ENCODE peak calls at places on chromosomes 3 and 15, in ten cellular contexts. K is NB4, Y is Peyer's patch, P is heart left ventricle, U is lower leg skin, M is spleen, E is GM12878, O is testis, I is A549, T is HepG2. W is an unnamed sample.

GRCh38 chr15:72473670-72474465 is at the start of gene ARIH1:
- DNase-seq in M (peak; percentile 98), E (peak; percentile 80), T (peak; percentile 87), I (peak; percentile 99), Y (peak; percentile 99), P (peak; percentile 99), K (peak; percentile 96), O (peak; percentile 97), U (peak; percentile 99), W (peak; percentile 96)

GRCh38 chr15:85354432-85354831 is 26.0 kb upstream of the AKAP13 start:
- DNase-seq in K (no peak), U (no peak), O (no peak), T (no peak), E (no peak), P (no peak), I (no peak), Y (no peak), M (no peak), W (no peak)

GRCh38 chr3:174376346-174376745 is 482.8 kb upstream of the NAALADL2 start:
- DNase-seq in Y (no peak), O (no peak), I (no peak), M (no peak), U (no peak), K (no peak), P (no peak), E (no peak), T (no peak), W (no peak)

GRCh38 chr15:74422723-74423442 is 10.9 kb downstream of the SEMA7A start:
- DNase-seq in I (peak; percentile 27), P (no peak), E (no peak), O (peak; percentile 45), Y (no peak), T (peak; percentile 82), U (no peak), K (no peak), M (peak; percentile 83), W (no peak)

GRCh38 chr3:106589306-106589942 is 720.6 kb upstream of the CBLB start:
- DNase-seq in K (no peak), T (no peak), M (no peak), Y (no peak), U (no peak), P (no peak), O (no peak), I (no peak), E (no peak), W (no peak)

GRCh38 chr3:23325466-23326065 is 122.4 kb downstream of the UBE2E2 start:
- DNase-seq in M (no peak), Y (no peak), P (no peak), K (no peak), U (no peak), O (no peak), T (no peak), I (no peak), E (peak; percentile 30), W (no peak)

GRCh38 chr3:55157736-55158135 is 229.9 kb upstream of the LRTM1 start:
- DNase-seq in K (no peak), O (no peak), M (no peak), T (no peak), E (no peak), I (no peak), U (no peak), Y (no peak), P (no peak), W (no peak)

GRCh38 chr15:98807262-98807661 is 158.9 kb downstream of the IGF1R start:
- DNase-seq in T (no peak), I (no peak), K (peak; percentile 59), E (no peak), U (no peak), Y (no peak), P (no peak), O (no peak), M (no peak), W (no peak)

GRCh38 chr15:36798366-36798765 is 218.9 kb downstream of the CDIN1 start:
- DNase-seq in I (peak; percentile 53), M (no peak), K (no peak), T (no peak), Y (no peak), U (no peak), O (no peak), E (no peak), P (no peak), W (no peak)

GRCh38 chr15:47523669-47524068 is 193.6 kb upstream of the SEMA6D start:
- DNase-seq in U (no peak), E (no peak), P (no peak), I (no peak), M (no peak), Y (no peak), K (peak; percentile 49), T (no peak), O (no peak), W (no peak)

GRCh38 chr15:70096215-70096974 is 1.3 kb downstream of the TLE3 start:
- DNase-seq in T (no peak), U (peak; percentile 94), M (peak; percentile 92), O (peak; percentile 63), P (peak; percentile 78), E (no peak), Y (peak; percentile 64), I (peak; percentile 31), K (peak; percentile 77), W (peak; percentile 57)

GRCh38 chr3:170178631-170179030 is 2.9 kb downstream of the PHC3 start:
- DNase-seq in I (no peak), M (no peak), P (no peak), E (no peak), U (no peak), T (no peak), Y (no peak), K (peak; percentile 32), O (no peak), W (no peak)

GRCh38 chr3:133289322-133289721 is 110.5 kb upstream of the BFSP2 start:
- DNase-seq in M (no peak), U (no peak), I (no peak), T (no peak), Y (no peak), K (no peak), O (no peak), P (no peak), E (no peak), W (no peak)

GRCh38 chr3:136703429-136703828 is 48.7 kb downstream of the STAG1 start:
- DNase-seq in M (no peak), P (no peak), E (no peak), O (no peak), K (no peak), Y (no peak), T (no peak), U (no peak), I (no peak), W (no peak)

GRCh38 chr15:78368671-78369070 is 28.5 kb downstream of the CRABP1 start:
- DNase-seq in E (no peak), U (peak; percentile 59), I (no peak), Y (peak; percentile 50), K (peak; percentile 40), T (no peak), P (no peak), O (no peak), M (peak; percentile 64), W (no peak)

GRCh38 chr3:71074416-71074815 is 509.1 kb downstream of the FOXP1 start:
- DNase-seq in I (no peak), E (no peak), Y (no peak), M (no peak), O (no peak), U (no peak), P (no peak), T (no peak), K (no peak), W (no peak)

GRCh38 chr15:57559875-57560274 is 31.8 kb upstream of the MYZAP start:
- DNase-seq in Y (peak; percentile 88), K (peak; percentile 58), M (peak; percentile 83), I (peak; percentile 69), U (peak; percentile 94), O (peak; percentile 78), P (peak; percentile 79), T (peak; percentile 88), E (no peak), W (peak; percentile 60)

GRCh38 chr15:39580630-39581500 is at the start of gene THBS1:
- DNase-seq in P (peak; percentile 89), O (peak; percentile 67), E (no peak), T (peak; percentile 81), U (peak; percentile 98), I (peak; percentile 84), M (peak; percentile 87), K (peak; percentile 49), Y (peak; percentile 87), W (peak; percentile 66)
- TF ChIP-seq POLR2A in P (no peak), O (no peak), E (no peak), T (peak; percentile 98), U (no peak), I (peak; percentile 98), M (peak; percentile 19), K (no peak), Y (peak; percentile 89), W (no peak)

DNA sequence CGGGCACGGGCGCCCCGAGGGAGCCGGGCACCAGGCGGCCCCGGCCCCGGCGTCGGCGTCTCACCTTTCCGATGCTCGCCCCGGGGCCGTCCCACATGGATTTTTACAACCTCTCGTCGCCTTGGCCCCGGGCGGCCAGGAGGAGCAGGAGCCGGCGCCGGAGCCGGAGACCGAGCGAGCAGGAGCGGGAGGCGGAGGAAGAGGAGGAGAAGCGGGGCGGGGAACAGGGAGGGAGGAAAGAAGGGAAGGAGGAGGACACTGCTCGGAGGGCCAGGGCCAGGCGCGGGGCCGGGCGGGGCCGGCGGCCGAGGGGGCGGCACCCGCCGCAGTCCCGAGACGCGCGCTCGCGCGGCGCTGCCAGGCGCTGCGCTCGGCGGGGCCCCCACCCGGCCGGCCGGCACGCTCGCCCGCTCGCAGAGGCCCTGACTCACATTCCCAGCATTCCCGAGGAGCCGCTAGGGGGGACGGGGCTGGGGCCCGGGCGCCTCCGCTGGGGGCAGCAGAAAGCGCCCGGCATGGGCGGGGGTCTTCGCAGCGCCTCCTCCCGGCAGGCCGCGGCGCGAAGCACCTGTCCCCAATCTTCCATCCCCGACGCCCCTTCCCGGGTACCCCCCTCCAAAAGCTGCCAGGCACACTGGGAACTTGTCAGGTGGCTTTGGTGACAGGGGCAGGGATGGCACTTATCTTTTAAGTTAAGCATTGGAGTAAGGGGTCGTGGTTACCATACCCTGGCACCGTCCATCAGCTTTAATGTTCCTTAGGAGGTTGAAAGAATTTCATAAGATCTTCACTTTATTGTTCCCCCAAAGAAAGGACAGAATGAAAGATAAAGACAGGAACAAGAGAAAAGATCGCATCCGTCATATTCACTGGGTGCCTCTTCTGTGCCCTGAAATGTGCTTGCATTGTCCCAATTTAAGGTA is at the start of gene ERC2:
- DNase-seq in K (no peak), M (no peak), O (peak; percentile 55), U (no peak), Y (no peak), E (no peak), T (peak; percentile 34), I (peak; percentile 3), P (peak; percentile 61), W (peak; percentile 72)
- TF ChIP-seq CTCF in K (no peak), M (no peak), O (no peak), U (no peak), Y (no peak), E (no peak), T (peak; percentile 25), I (peak; percentile 22), P (peak; percentile 14), W (peak; percentile 14)

GRCh38 chr3:138434276-138434874 is at the start of gene ESYT3:
- DNase-seq in Y (peak; percentile 84), O (peak; percentile 69), K (peak; percentile 84), I (peak; percentile 58), P (peak; percentile 84), M (no peak), U (peak; percentile 94), E (no peak), T (peak; percentile 73), W (peak; percentile 89)
- TF ChIP-seq POLR2A in Y (no peak), O (no peak), K (no peak), I (peak; percentile 42), P (no peak), M (no peak), U (no peak), E (peak; percentile 29), T (no peak), W (peak; percentile 74)

GRCh38 chr15:52679232-52680040 is at the start of gene ATOSA:
- DNase-seq in Y (peak; percentile 92), U (peak; percentile 98), O (peak; percentile 96), T (peak; percentile 82), M (peak; percentile 99), I (peak; percentile 88), P (peak; percentile 94), E (peak; percentile 48), K (peak; percentile 91), W (peak; percentile 94)
- TF ChIP-seq CTCF in Y (peak; percentile 17), U (no peak), O (no peak), T (peak; percentile 10), M (no peak), I (no peak), P (no peak), E (no peak), K (no peak), W (no peak)

W was measured in thyroid gland.